ENCODE peak calls at places on chromosome 16, in nine cellular contexts. G is activated T-cell treated with anti-CD3 and anti-CD28 coated beads, Interleukin-2, amount 50 U/mL, for 24 hours; J is MCF 10A; K is stimulated activated CD4-positive, alpha-beta T cell treated with anti-CD3 and anti-CD28 coated beads, TNF-alpha, amount 100 ng/mL, for 48 hours; R is stomach; U is body of pancreas; A is GDM1; P is A549; S is fibroblast of mammary gland. M is an unnamed sample.

GRCh38 chr16:89687092-89687940 is 827 bp downstream of the CDK10 start:
- DNase-seq in G (no peak), P (peak; percentile 67), S (peak; percentile 66), K (no peak), R (peak; percentile 79), U (peak; percentile 85), A (no peak), J (peak; percentile 20), M (peak; percentile 87)

GRCh38 chr16:62010186-62010585 is 26.1 kb downstream of the CDH8 start:
- DNase-seq in J (no peak), S (no peak), R (no peak), P (no peak), U (no peak), K (no peak), A (no peak), G (no peak), M (no peak)

GRCh38 chr16:57084257-57084770 is 8.1 kb upstream of the CPNE2 start:
- DNase-seq in G (peak; percentile 81), P (peak; percentile 93), S (peak; percentile 74), J (peak; percentile 74), A (peak; percentile 32), K (peak; percentile 45), R (peak; percentile 65), U (peak; percentile 66), M (peak; percentile 70)

GRCh38 chr16:50602531-50603205 is 54.5 kb downstream of the NKD1 start:
- DNase-seq in U (no peak), P (no peak), G (peak; percentile 54), K (no peak), R (no peak), A (no peak), J (peak; percentile 46), S (no peak), M (no peak)

GRCh38 chr16:56632848-56633365 is 448 bp downstream of the MT1M start:
- DNase-seq in P (no peak), U (no peak), R (no peak), K (no peak), A (no peak), S (no peak), G (no peak), J (no peak), M (no peak)

GRCh38 chr16:28820016-28820415 is 2.8 kb upstream of the ATXN2L start:
- DNase-seq in R (no peak), U (no peak), K (no peak), S (no peak), A (no peak), J (no peak), P (no peak), G (no peak), M (peak; percentile 54)

GRCh38 chr16:11393366-11393765 is 48.1 kb downstream of the RMI2 start:
- DNase-seq in S (no peak), U (no peak), J (no peak), A (no peak), G (no peak), P (no peak), K (no peak), R (no peak), M (no peak)

GRCh38 chr16:89187337-89188063 is 12.8 kb downstream of the SLC22A31 start:
- DNase-seq in A (peak; percentile 38), R (no peak), U (no peak), K (no peak), J (no peak), P (no peak), S (peak; percentile 25), G (peak; percentile 62), M (no peak)

GRCh38 chr16:3550851-3551847 is 26.1 kb downstream of the NLRC3 start:
- DNase-seq in R (no peak), P (no peak), K (no peak), A (no peak), U (no peak), G (no peak), J (no peak), S (no peak), M (no peak)

M was measured in left colon.